ENCODE peak calls at places on chromosomes 3 and 15, in ten cellular contexts. W is dorsolateral prefrontal cortex, O is right atrium auricular region, F is cardiac fibroblast, J is GM12864, R is adrenal gland, Q is astrocyte of the spinal cord, K is lower lobe of right lung, Z is uterus, X is astrocyte. T is an unnamed sample.

GRCh38 chr3:36381311-36381956 is 1.1 kb downstream of the STAC start:
- DNase-seq in W (no peak), O (no peak), F (peak), J (no peak), R (no peak), Q (peak), K (no peak), Z (no peak), X (no peak), T (no peak)

GRCh38 chr15:47737424-47737823 is 20.1 kb downstream of the SEMA6D start:
- DNase-seq in W (no peak), O (no peak), F (peak), J (no peak), R (no peak), Q (no peak), K (no peak), Z (no peak), X (no peak), T (no peak)

GRCh38 chr3:10968390-10968789 is 24.2 kb upstream of the SLC6A1 start:
- DNase-seq in W (peak), O (no peak), F (no peak), J (no peak), R (no peak), Q (peak), K (no peak), Z (no peak), X (no peak), T (no peak)

GRCh38 chr15:92638709-92639365 is 16.7 kb downstream of the FAM174B start:
- DNase-seq in W (peak), O (no peak), F (no peak), J (no peak), R (no peak), Q (no peak), K (peak), Z (no peak), X (no peak), T (peak)

GRCh38 chr3:24323272-24323671 is 171.4 kb downstream of the THRB start:
- DNase-seq in W (no peak), O (no peak), F (no peak), J (no peak), R (no peak), Q (no peak), K (no peak), Z (no peak), X (no peak), T (no peak)

GRCh38 chr3:8658326-8659212 is 14.0 kb upstream of the SSUH2 start:
- DNase-seq in W (no peak), O (peak), F (peak), J (peak), R (peak), Q (peak), K (peak), Z (peak), X (peak), T (peak)

GRCh38 chr3:51719413-51720025 is 12.7 kb downstream of the GRM2 start:
- DNase-seq in W (no peak), O (no peak), F (no peak), J (no peak), R (no peak), Q (no peak), K (no peak), Z (no peak), X (no peak), T (no peak)

GRCh38 chr15:91891788-91892187 is 38.3 kb downstream of the SLCO3A1 start:
- DNase-seq in W (no peak), O (no peak), F (no peak), J (no peak), R (no peak), Q (no peak), K (no peak), Z (no peak), X (no peak), T (no peak)

GRCh38 chr3:64667138-64667537 is 20.7 kb downstream of the ADAMTS9 start:
- DNase-seq in W (no peak), O (no peak), F (peak), J (no peak), R (no peak), Q (no peak), K (no peak), Z (no peak), X (no peak), T (no peak)

GRCh38 chr3:15055019-15055557 is 10.0 kb downstream of the MRPS25 start:
- DNase-seq in W (no peak), O (no peak), F (peak), J (peak), R (no peak), Q (peak), K (no peak), Z (no peak), X (peak), T (no peak)

GRCh38 chr3:42847731-42848130 is 27.9 kb downstream of the CYP8B1 start:
- DNase-seq in W (no peak), O (no peak), F (no peak), J (no peak), R (no peak), Q (no peak), K (no peak), Z (no peak), X (no peak), T (peak)

GRCh38 chr3:125107861-125108567 is 52.2 kb upstream of the HEG1 start:
- DNase-seq in W (no peak), O (no peak), F (peak), J (peak), R (no peak), Q (peak), K (no peak), Z (no peak), X (peak), T (no peak)

GRCh38 chr15:100310511-100310910 is 31.3 kb downstream of the ADAMTS17 start:
- DNase-seq in W (no peak), O (no peak), F (no peak), J (no peak), R (no peak), Q (no peak), K (no peak), Z (no peak), X (no peak), T (no peak)

GRCh38 chr3:14804835-14805780 is 13.7 kb upstream of the FGD5 start:
- DNase-seq in W (no peak), O (no peak), F (no peak), J (no peak), R (no peak), Q (no peak), K (no peak), Z (no peak), X (no peak), T (no peak)

GRCh38 chr3:137709011-137709601 is 55.0 kb upstream of the SOX14 start:
- DNase-seq in W (no peak), O (no peak), F (peak), J (peak), R (no peak), Q (no peak), K (no peak), Z (no peak), X (no peak), T (no peak)

GRCh38 chr3:156750191-156750873 is 75.8 kb upstream of the LEKR1 start:
- DNase-seq in W (no peak), O (no peak), F (peak), J (no peak), R (no peak), Q (peak), K (no peak), Z (no peak), X (peak), T (no peak)

GRCh38 chr3:129628169-129628522 is 21.7 kb upstream of the PLXND1 start:
- DNase-seq in W (no peak), O (no peak), F (no peak), J (no peak), R (no peak), Q (no peak), K (no peak), Z (peak), X (no peak), T (no peak)

GRCh38 chr3:175255698-175256097 is 396.6 kb downstream of the NAALADL2 start:
- DNase-seq in W (no peak), O (no peak), F (peak), J (no peak), R (no peak), Q (peak), K (no peak), Z (no peak), X (peak), T (no peak)

GRCh38 chr3:190288836-190289235 is 33.4 kb downstream of the CLDN1 start:
- DNase-seq in W (no peak), O (no peak), F (peak), J (no peak), R (no peak), Q (no peak), K (no peak), Z (no peak), X (no peak), T (no peak)

GRCh38 chr15:30023798-30024295 is 58.9 kb upstream of the GOLGA8J start:
- DNase-seq in W (no peak), O (no peak), F (peak), J (no peak), R (no peak), Q (peak), K (no peak), Z (no peak), X (peak), T (no peak)

GRCh38 chr3:83426311-83426710 is 1532.5 kb upstream of the CADM2 start:
- DNase-seq in W (no peak), O (no peak), F (no peak), J (no peak), R (no peak), Q (no peak), K (no peak), Z (no peak), X (no peak), T (no peak)

GRCh38 chr3:56316944-56317343 is 151.3 kb downstream of the ERC2 start:
- DNase-seq in W (no peak), O (no peak), F (no peak), J (no peak), R (no peak), Q (no peak), K (no peak), Z (no peak), X (no peak), T (no peak)

GRCh38 chr15:31758126-31758525 is 272.2 kb upstream of the CHRNA7 start:
- DNase-seq in W (peak), O (peak), F (peak), J (peak), R (peak), Q (no peak), K (peak), Z (no peak), X (no peak), T (no peak)

GRCh38 chr3:195897853-195898415 is 10.4 kb downstream of the TNK2 start:
- DNase-seq in W (no peak), O (no peak), F (no peak), J (no peak), R (no peak), Q (no peak), K (no peak), Z (no peak), X (no peak), T (no peak)

GRCh38 chr15:42427429-42428223 is 63.3 kb downstream of the ZNF106 start:
- DNase-seq in W (no peak), O (no peak), F (peak), J (no peak), R (no peak), Q (peak), K (no peak), Z (no peak), X (peak), T (no peak)

GRCh38 chr15:89662893-89663673 is 7.8 kb upstream of the KIF7 start:
- DNase-seq in W (no peak), O (peak), F (peak), J (no peak), R (peak), Q (peak), K (peak), Z (peak), X (peak), T (peak)

GRCh38 chr15:57610130-57610529 is 18.4 kb downstream of the MYZAP start:
- DNase-seq in W (no peak), O (peak), F (peak), J (no peak), R (peak), Q (peak), K (no peak), Z (peak), X (peak), T (peak)

GRCh38 chr3:175193815-175194518 is 334.8 kb downstream of the NAALADL2 start:
- DNase-seq in W (no peak), O (no peak), F (peak), J (no peak), R (no peak), Q (peak), K (no peak), Z (no peak), X (peak), T (no peak)

GRCh38 chr3:184540777-184541681 is 20.6 kb upstream of the EPHB3 start:
- DNase-seq in W (peak), O (peak), F (peak), J (no peak), R (peak), Q (peak), K (peak), Z (no peak), X (no peak), T (peak)

GRCh38 chr3:151903501-151903991 is 30.1 kb downstream of the SUCNR1 start:
- DNase-seq in W (no peak), O (no peak), F (peak), J (no peak), R (peak), Q (peak), K (no peak), Z (no peak), X (peak), T (no peak)

GRCh38 chr3:123499316-123499715 is 50.4 kb upstream of the ADCY5 start:
- DNase-seq in W (no peak), O (no peak), F (peak), J (no peak), R (no peak), Q (peak), K (no peak), Z (no peak), X (peak), T (no peak)

GRCh38 chr15:78565951-78566774 is 843 bp downstream of the CHRNA5 start:
- DNase-seq in W (no peak), O (no peak), F (peak), J (no peak), R (no peak), Q (peak), K (no peak), Z (no peak), X (peak), T (no peak)

GRCh38 chr15:74869726-74870407 is 3.3 kb downstream of the SCAMP2 start:
- DNase-seq in W (peak), O (peak), F (peak), J (peak), R (peak), Q (no peak), K (peak), Z (peak), X (no peak), T (peak)

GRCh38 chr3:153052096-153052460 is 109.9 kb upstream of the RAP2B start:
- DNase-seq in W (no peak), O (peak), F (peak), J (no peak), R (peak), Q (peak), K (no peak), Z (peak), X (peak), T (no peak)

GRCh38 chr15:46892621-46893160 is 824.6 kb upstream of the SEMA6D start:
- DNase-seq in W (no peak), O (no peak), F (peak), J (no peak), R (no peak), Q (no peak), K (no peak), Z (no peak), X (no peak), T (no peak)

GRCh38 chr3:1131156-1131555 is 38.3 kb downstream of the CNTN6 start:
- DNase-seq in W (no peak), O (no peak), F (no peak), J (no peak), R (no peak), Q (no peak), K (no peak), Z (no peak), X (no peak), T (no peak)

DNA sequence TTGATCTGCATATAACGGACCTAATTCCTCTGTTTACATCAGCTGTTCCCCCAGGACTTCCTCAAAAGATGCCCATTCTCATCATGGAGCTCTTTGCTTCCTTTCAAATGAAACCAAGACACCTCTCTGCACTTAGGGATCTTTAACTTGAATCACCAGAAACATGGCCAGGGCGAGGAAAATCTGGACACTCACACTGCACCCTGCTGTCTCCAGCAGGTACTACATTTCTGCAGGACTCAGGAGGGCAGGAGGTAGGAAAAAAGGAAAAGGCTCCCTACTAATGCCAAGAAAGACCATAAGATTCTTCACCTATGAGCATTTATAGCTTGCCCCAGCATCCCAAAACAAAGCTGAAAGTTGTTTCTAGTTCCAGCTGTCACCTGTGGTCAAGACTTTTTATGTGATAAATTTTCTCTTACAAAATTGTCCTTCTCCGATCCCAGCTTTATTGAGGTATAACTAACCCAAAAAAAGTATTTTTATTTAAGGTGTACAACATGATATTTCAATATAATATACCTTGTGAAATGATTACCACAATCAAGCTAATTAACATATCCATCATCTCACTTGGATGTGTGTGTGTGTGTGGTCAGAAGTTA is 87.3 kb upstream of the C15orf61 start:
- DNase-seq in W (no peak), O (peak), F (peak), J (no peak), R (peak), Q (peak), K (no peak), Z (peak), X (peak), T (no peak)
- TF ChIP-seq CTCF in W (peak), O (peak), F (peak), J (peak), R (peak), Q (peak), K (peak), Z (peak), X (peak), T (peak)

GRCh38 chr3:171459942-171460225 is 321 bp downstream of the TNIK start:
- DNase-seq in W (no peak), O (no peak), F (no peak), J (no peak), R (no peak), Q (no peak), K (no peak), Z (no peak), X (no peak), T (no peak)
- H3K4me3 ChIP-seq in W (peak), O (peak), F (peak), J (peak), R (peak), Q (peak), K (peak), Z (peak), X (peak), T (peak)

GRCh38 chr15:45276851-45277250 is 24.8 kb downstream of the SLC28A2 start:
- DNase-seq in W (no peak), O (no peak), F (peak), J (no peak), R (no peak), Q (peak), K (no peak), Z (no peak), X (peak), T (no peak)
- TF ChIP-seq CTCF in W (peak), O (peak), F (peak), J (peak), R (peak), Q (peak), K (peak), Z (no peak), X (peak), T (no peak)

GRCh38 chr3:48493203-48493501 is 10.8 kb downstream of the SHISA5 start:
- DNase-seq in W (no peak), O (no peak), F (no peak), J (no peak), R (no peak), Q (no peak), K (no peak), Z (no peak), X (no peak), T (no peak)
- H3K4me3 ChIP-seq in W (no peak), O (no peak), F (no peak), J (no peak), R (no peak), Q (no peak), K (no peak), Z (no peak), X (no peak), T (no peak)

DNA sequence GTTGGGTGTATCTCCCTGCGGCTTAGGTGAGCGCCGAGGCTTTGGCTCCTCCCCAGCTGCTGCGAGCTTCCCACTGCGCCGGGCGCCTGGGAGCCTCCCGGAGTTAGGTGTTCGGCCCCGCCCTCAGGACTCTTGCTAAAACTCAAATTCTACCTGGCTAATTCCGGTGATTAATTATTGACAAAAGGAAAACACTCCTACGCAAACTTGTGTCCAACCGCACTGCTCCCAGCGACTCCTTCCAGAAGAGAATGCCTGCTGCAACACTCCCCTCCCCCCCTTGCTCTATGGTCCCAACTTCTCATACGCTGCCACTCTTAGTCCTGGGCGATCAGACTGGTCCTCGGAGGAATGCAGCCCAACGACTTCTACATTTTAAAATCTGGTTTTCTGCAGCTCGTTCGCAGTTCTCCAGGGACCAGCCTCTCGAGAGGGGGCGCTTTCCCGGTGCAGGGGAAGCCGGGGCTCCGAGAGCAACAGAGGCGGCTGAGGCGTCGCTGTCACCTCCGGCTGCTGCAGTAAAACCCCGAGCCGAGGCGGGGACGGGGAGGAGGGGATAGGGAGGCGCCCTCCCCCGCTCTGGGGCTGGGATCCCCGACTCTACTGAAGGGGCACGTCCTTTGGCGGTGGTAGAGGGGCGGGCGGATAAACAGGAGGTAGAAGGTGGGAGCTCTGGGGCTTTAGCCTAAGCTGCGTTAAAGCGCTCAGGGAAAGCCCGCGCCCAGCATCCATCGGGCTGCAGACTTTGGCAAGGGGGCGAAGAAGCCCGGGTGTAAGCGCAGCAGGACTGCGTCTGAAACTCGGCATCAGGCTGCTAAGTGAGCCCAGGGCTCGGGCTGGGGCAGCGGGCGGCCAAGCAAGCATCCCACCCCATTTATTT is at the start of gene SPTSSB:
- DNase-seq in W (peak), O (no peak), F (peak), J (no peak), R (peak), Q (peak), K (peak), Z (no peak), X (no peak), T (no peak)
- TF ChIP-seq CTCF in W (peak), O (peak), F (peak), J (no peak), R (no peak), Q (peak), K (no peak), Z (no peak), X (peak), T (no peak)

DNA sequence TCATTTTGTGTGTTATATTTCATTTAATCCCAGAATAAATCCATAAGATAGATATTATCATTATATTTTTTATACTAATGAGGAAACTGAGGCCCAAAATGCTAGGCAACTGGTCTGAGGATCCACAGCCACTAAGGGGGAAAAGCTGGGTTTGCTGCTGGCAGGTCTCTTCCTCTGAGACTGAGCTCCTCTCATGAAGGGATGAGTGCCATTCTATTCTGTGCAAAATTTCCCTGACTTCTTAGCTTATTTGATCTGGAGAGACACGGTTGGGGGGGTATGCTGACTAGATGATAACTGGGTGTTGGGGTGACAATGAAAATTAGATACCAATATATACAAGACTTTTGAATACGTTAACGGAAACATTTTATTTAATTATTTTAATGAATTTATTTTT is 1.9 kb downstream of the GCSAM start:
- DNase-seq in W (no peak), O (no peak), F (no peak), J (no peak), R (no peak), Q (no peak), K (no peak), Z (no peak), X (no peak), T (no peak)
- H3K4me3 ChIP-seq in W (no peak), O (no peak), F (no peak), J (peak), R (no peak), Q (no peak), K (no peak), Z (no peak), X (no peak), T (no peak)

T was measured in coronary artery.